ENCODE peak calls at places on chromosome 17, in eight cellular contexts. One of them, this sample, is unnamed.

GRCh38 chr17:51833620-51834019 is 324.9 kb downstream of the CA10 start:
- DNase-seq in A549: no peak
- DNase-seq in SK-N-SH: no peak
- DNase-seq in ovary: no peak
- DNase-seq in transverse colon: no peak
- DNase-seq in H1: no peak
- DNase-seq in tibial nerve: no peak
- DNase-seq in upper lobe of left lung: no peak
- DNase-seq in this sample: no peak

GRCh38 chr17:42775534-42776098 is 2.4 kb downstream of the VPS25 start:
- DNase-seq in A549: no peak
- DNase-seq in SK-N-SH: no peak
- DNase-seq in ovary: no peak
- DNase-seq in transverse colon: no peak
- DNase-seq in H1: no peak
- DNase-seq in tibial nerve: no peak
- DNase-seq in upper lobe of left lung: no peak
- DNase-seq in this sample: no peak

GRCh38 chr17:76246080-76247066 is 6.1 kb upstream of the RNF157 start:
- DNase-seq in A549: no peak
- DNase-seq in SK-N-SH: no peak
- DNase-seq in ovary: no peak
- DNase-seq in transverse colon: peak
- DNase-seq in H1: no peak
- DNase-seq in tibial nerve: no peak
- DNase-seq in upper lobe of left lung: no peak
- DNase-seq in this sample: peak

GRCh38 chr17:2735896-2736295 is 13.6 kb downstream of the CCDC92B start:
- DNase-seq in A549: no peak
- DNase-seq in SK-N-SH: no peak
- DNase-seq in ovary: no peak
- DNase-seq in transverse colon: peak
- DNase-seq in H1: no peak
- DNase-seq in tibial nerve: no peak
- DNase-seq in upper lobe of left lung: no peak
- DNase-seq in this sample: no peak

GRCh38 chr17:58969156-58969555 is 137.5 kb downstream of the TRIM37 start:
- DNase-seq in A549: no peak
- DNase-seq in SK-N-SH: peak
- DNase-seq in ovary: no peak
- DNase-seq in transverse colon: no peak
- DNase-seq in H1: no peak
- DNase-seq in tibial nerve: no peak
- DNase-seq in upper lobe of left lung: no peak
- DNase-seq in this sample: no peak

GRCh38 chr17:45715787-45716186 is 68.3 kb upstream of the CRHR1 start:
- DNase-seq in A549: no peak
- DNase-seq in SK-N-SH: no peak
- DNase-seq in ovary: no peak
- DNase-seq in transverse colon: no peak
- DNase-seq in H1: no peak
- DNase-seq in tibial nerve: no peak
- DNase-seq in upper lobe of left lung: no peak
- DNase-seq in this sample: no peak

GRCh38 chr17:22484826-22485225 is 792.5 kb downstream of the KCNJ18 start:
- DNase-seq in A549: no peak
- DNase-seq in SK-N-SH: no peak
- DNase-seq in ovary: no peak
- DNase-seq in transverse colon: no peak
- DNase-seq in H1: no peak
- DNase-seq in tibial nerve: no peak
- DNase-seq in upper lobe of left lung: no peak
- DNase-seq in this sample: no peak

GRCh38 chr17:52145496-52145895 is 13.0 kb downstream of the CA10 start:
- DNase-seq in A549: no peak
- DNase-seq in SK-N-SH: no peak
- DNase-seq in ovary: no peak
- DNase-seq in transverse colon: no peak
- DNase-seq in H1: no peak
- DNase-seq in tibial nerve: no peak
- DNase-seq in upper lobe of left lung: no peak
- DNase-seq in this sample: no peak

GRCh38 chr17:378068-378467 is 25.5 kb upstream of the RPH3AL start:
- DNase-seq in A549: no peak
- DNase-seq in SK-N-SH: no peak
- DNase-seq in ovary: no peak
- DNase-seq in transverse colon: no peak
- DNase-seq in H1: no peak
- DNase-seq in tibial nerve: no peak
- DNase-seq in upper lobe of left lung: no peak
- DNase-seq in this sample: no peak

GRCh38 chr17:48100160-48100559 is 1.1 kb downstream of the CBX1 start:
- DNase-seq in A549: no peak
- DNase-seq in SK-N-SH: no peak
- DNase-seq in ovary: no peak
- DNase-seq in transverse colon: no peak
- DNase-seq in H1: no peak
- DNase-seq in tibial nerve: no peak
- DNase-seq in upper lobe of left lung: no peak
- DNase-seq in this sample: peak

GRCh38 chr17:962650-963049 is 16.9 kb downstream of the NXN start:
- DNase-seq in A549: no peak
- DNase-seq in SK-N-SH: no peak
- DNase-seq in ovary: no peak
- DNase-seq in transverse colon: no peak
- DNase-seq in H1: no peak
- DNase-seq in tibial nerve: no peak
- DNase-seq in upper lobe of left lung: no peak
- DNase-seq in this sample: no peak

GRCh38 chr17:77068915-77069314 is 71.9 kb upstream of the SEC14L1 start:
- DNase-seq in A549: no peak
- DNase-seq in SK-N-SH: no peak
- DNase-seq in ovary: no peak
- DNase-seq in transverse colon: no peak
- DNase-seq in H1: no peak
- DNase-seq in tibial nerve: no peak
- DNase-seq in upper lobe of left lung: no peak
- DNase-seq in this sample: no peak

GRCh38 chr17:32471652-32472051 is 15.1 kb upstream of the CDK5R1 start:
- DNase-seq in A549: no peak
- DNase-seq in SK-N-SH: no peak
- DNase-seq in ovary: no peak
- DNase-seq in transverse colon: no peak
- DNase-seq in H1: no peak
- DNase-seq in tibial nerve: no peak
- DNase-seq in upper lobe of left lung: no peak
- DNase-seq in this sample: no peak

GRCh38 chr17:35094902-35095301 is 24.8 kb downstream of the RAD51D start:
- DNase-seq in A549: peak
- DNase-seq in SK-N-SH: no peak
- DNase-seq in ovary: no peak
- DNase-seq in transverse colon: no peak
- DNase-seq in H1: no peak
- DNase-seq in tibial nerve: no peak
- DNase-seq in upper lobe of left lung: no peak
- DNase-seq in this sample: no peak

GRCh38 chr17:62707425-62707739 is 79.9 kb downstream of the MRC2 start:
- DNase-seq in A549: no peak
- DNase-seq in SK-N-SH: no peak
- DNase-seq in ovary: no peak
- DNase-seq in transverse colon: no peak
- DNase-seq in H1: no peak
- DNase-seq in tibial nerve: no peak
- DNase-seq in upper lobe of left lung: no peak
- DNase-seq in this sample: no peak

GRCh38 chr17:62704381-62704971 is 77.0 kb downstream of the MRC2 start:
- DNase-seq in A549: peak
- DNase-seq in SK-N-SH: no peak
- DNase-seq in ovary: peak
- DNase-seq in transverse colon: peak
- DNase-seq in H1: peak
- DNase-seq in tibial nerve: peak
- DNase-seq in upper lobe of left lung: no peak
- DNase-seq in this sample: peak

GRCh38 chr17:62706598-62707424 is 79.3 kb downstream of the MRC2 start:
- DNase-seq in A549: no peak
- DNase-seq in SK-N-SH: no peak
- DNase-seq in ovary: no peak
- DNase-seq in transverse colon: no peak
- DNase-seq in H1: no peak
- DNase-seq in tibial nerve: no peak
- DNase-seq in upper lobe of left lung: no peak
- DNase-seq in this sample: no peak

GRCh38 chr17:62705116-62705515 is 77.6 kb downstream of the MRC2 start:
- DNase-seq in A549: no peak
- DNase-seq in SK-N-SH: no peak
- DNase-seq in ovary: no peak
- DNase-seq in transverse colon: no peak
- DNase-seq in H1: no peak
- DNase-seq in tibial nerve: no peak
- DNase-seq in upper lobe of left lung: no peak
- DNase-seq in this sample: peak

DNA sequence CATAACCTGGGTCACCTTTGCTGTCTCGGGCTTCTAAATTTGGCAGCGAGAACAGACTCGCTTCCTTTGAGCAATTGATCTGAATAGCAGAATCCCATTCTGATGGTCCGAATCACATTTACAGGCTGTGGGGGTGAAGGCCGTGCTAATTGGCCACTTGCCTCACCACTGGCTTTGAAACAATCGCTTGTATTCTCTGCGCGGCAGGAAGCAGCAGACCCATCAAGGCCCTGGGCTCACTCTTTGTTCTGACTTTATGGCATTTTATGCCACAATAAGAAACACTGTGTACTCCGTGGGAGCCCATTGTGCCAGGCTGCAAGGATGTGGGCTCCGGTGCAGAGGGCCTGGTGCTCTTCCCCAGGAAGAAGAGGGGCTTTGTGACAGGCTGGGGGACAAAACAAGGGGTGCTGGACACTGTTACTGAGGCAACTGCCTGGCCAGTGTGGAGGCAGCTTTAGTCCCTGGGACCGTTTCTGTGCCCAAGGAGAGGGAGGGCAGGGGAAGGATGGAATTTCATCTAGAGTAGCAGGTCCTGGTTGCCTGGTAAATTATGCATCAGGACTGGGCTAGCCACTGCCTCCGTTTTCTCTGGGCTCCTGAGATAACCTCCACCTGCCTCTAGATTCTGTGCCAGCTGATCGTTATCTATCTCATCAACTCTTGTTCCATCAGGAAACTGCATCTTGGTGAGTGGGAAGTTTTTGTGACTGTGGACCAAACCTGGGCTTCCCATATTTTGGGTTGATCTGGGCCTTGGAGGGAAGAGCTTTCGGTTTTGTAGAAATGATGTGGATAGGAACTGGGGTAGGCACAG is 78.5 kb downstream of the MRC2 start:
- DNase-seq in A549: no peak
- DNase-seq in SK-N-SH: no peak
- DNase-seq in ovary: peak
- DNase-seq in transverse colon: no peak
- DNase-seq in H1: peak
- DNase-seq in tibial nerve: no peak
- DNase-seq in upper lobe of left lung: no peak
- DNase-seq in this sample: peak
- H3K4me3 ChIP-seq in A549: no peak
- H3K4me3 ChIP-seq in SK-N-SH: peak
- H3K4me3 ChIP-seq in ovary: no peak
- H3K4me3 ChIP-seq in transverse colon: no peak
- H3K4me3 ChIP-seq in H1: peak
- H3K4me3 ChIP-seq in tibial nerve: peak
- H3K4me3 ChIP-seq in upper lobe of left lung: no peak
- H3K4me3 ChIP-seq in this sample: no peak

GRCh38 chr17:66306413-66306812 is 4.0 kb downstream of the PRKCA start:
- DNase-seq in A549: no peak
- DNase-seq in SK-N-SH: no peak
- DNase-seq in ovary: no peak
- DNase-seq in transverse colon: no peak
- DNase-seq in H1: no peak
- DNase-seq in tibial nerve: no peak
- DNase-seq in upper lobe of left lung: no peak
- DNase-seq in this sample: no peak
- TF ChIP-seq EP300 in A549: no peak
- TF ChIP-seq EP300 in SK-N-SH: no peak
- TF ChIP-seq EP300 in ovary: no peak
- TF ChIP-seq EP300 in transverse colon: no peak
- TF ChIP-seq EP300 in H1: no peak
- TF ChIP-seq EP300 in tibial nerve: no peak
- TF ChIP-seq EP300 in upper lobe of left lung: no peak
- TF ChIP-seq EP300 in this sample: no peak

GRCh38 chr17:60297729-60298293 is 94.1 kb downstream of the USP32 start:
- DNase-seq in A549: no peak
- DNase-seq in SK-N-SH: no peak
- DNase-seq in ovary: no peak
- DNase-seq in transverse colon: no peak
- DNase-seq in H1: no peak
- DNase-seq in tibial nerve: no peak
- DNase-seq in upper lobe of left lung: no peak
- DNase-seq in this sample: no peak

GRCh38 chr17:60292697-60293096 is 99.2 kb downstream of the USP32 start:
- DNase-seq in A549: no peak
- DNase-seq in SK-N-SH: no peak
- DNase-seq in ovary: no peak
- DNase-seq in transverse colon: no peak
- DNase-seq in H1: no peak
- DNase-seq in tibial nerve: no peak
- DNase-seq in upper lobe of left lung: no peak
- DNase-seq in this sample: no peak

DNA sequence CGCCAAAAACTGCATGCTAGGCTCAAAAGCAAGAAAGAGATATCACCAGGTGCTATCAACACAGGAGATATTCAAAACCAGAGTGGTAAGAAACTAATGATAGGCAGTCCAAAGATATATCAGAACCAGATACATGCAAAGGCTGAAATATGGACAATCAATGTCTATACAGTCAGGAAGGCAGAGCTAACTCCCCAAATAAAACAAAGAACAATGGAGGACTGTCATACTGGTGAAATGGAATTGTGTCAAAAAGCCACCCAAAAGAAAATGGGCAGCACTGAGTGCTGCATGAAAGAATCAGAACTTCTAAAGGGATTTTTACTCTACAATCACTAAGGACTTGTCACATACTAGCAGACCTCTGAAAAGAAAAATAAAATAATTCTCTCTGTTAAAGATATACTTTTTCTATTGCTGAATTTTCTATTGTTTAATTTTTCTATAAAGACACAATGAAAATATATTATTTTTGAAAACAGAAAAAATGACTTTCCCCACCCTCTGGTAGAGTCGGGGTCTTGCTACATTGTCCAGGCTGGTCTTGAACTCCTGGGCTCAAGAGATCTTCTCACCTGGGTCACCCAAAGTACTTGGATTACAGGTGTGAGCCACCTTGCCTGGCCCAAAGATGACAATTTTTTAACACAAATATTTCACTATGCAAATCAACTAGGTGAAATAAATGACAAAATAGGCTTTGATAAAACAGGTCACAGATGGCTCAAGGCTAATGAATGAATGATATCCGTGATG is 98.2 kb downstream of the USP32 start:
- DNase-seq in A549: no peak
- DNase-seq in SK-N-SH: no peak
- DNase-seq in ovary: no peak
- DNase-seq in transverse colon: no peak
- DNase-seq in H1: no peak
- DNase-seq in tibial nerve: no peak
- DNase-seq in upper lobe of left lung: no peak
- DNase-seq in this sample: no peak
- H3K4me3 ChIP-seq in A549: no peak
- H3K4me3 ChIP-seq in SK-N-SH: no peak
- H3K4me3 ChIP-seq in ovary: no peak
- H3K4me3 ChIP-seq in transverse colon: no peak
- H3K4me3 ChIP-seq in H1: no peak
- H3K4me3 ChIP-seq in tibial nerve: no peak
- H3K4me3 ChIP-seq in upper lobe of left lung: no peak
- H3K4me3 ChIP-seq in this sample: no peak

GRCh38 chr17:80769516-80769915 is 222.1 kb upstream of the CHMP6 start:
- DNase-seq in A549: no peak
- DNase-seq in SK-N-SH: no peak
- DNase-seq in ovary: no peak
- DNase-seq in transverse colon: no peak
- DNase-seq in H1: no peak
- DNase-seq in tibial nerve: no peak
- DNase-seq in upper lobe of left lung: no peak
- DNase-seq in this sample: peak
- TF ChIP-seq EP300 in A549: no peak
- TF ChIP-seq EP300 in SK-N-SH: no peak
- TF ChIP-seq EP300 in ovary: no peak
- TF ChIP-seq EP300 in transverse colon: no peak
- TF ChIP-seq EP300 in H1: no peak
- TF ChIP-seq EP300 in tibial nerve: no peak
- TF ChIP-seq EP300 in upper lobe of left lung: no peak
- TF ChIP-seq EP300 in this sample: no peak